ENCODE peak calls at places on chromosomes 1 and 21, in ten cellular contexts. L is K562, C is OCI-LY7, V is fibroblast of lung, T is GM23338, A is neural progenitor cell, J is IMR-90, X is osteoblast, G is endothelial cell of umbilical vein, S is mammary epithelial cell. I is an unnamed sample. For H4K20me1, the result is how much of the 10 kb centered on the place peaks cover.

GRCh38 chr1:246151796-246152434 is 355.2 kb downstream of the SMYD3 start:
- DNase-seq in L (peak), C (no peak), V (no peak), T (peak), A (peak), J (peak), X (no peak), G (peak), S (no peak), I (no peak)

GRCh38 chr1:212179394-212180076 is 105.7 kb upstream of the PPP2R5A start:
- DNase-seq in L (peak), C (no peak), V (peak), T (no peak), A (no peak), J (peak), X (peak), G (no peak), S (peak), I (peak)

GRCh38 chr21:17436626-17437111 is 76.2 kb upstream of the CXADR start:
- DNase-seq in L (no peak), C (no peak), V (no peak), T (peak), A (peak), J (no peak), X (no peak), G (no peak), S (no peak), I (peak)

GRCh38 chr1:176847052-176847451 is 317.5 kb downstream of the ASTN1 start:
- DNase-seq in L (peak), C (no peak), V (no peak), T (no peak), A (no peak), J (no peak), X (no peak), G (no peak), S (no peak), I (peak)

GRCh38 chr1:37949524-37950152 is 2.8 kb upstream of the INPP5B start:
- DNase-seq in L (no peak), C (no peak), V (no peak), T (no peak), A (no peak), J (no peak), X (peak), G (no peak), S (no peak), I (no peak)

GRCh38 chr1:110161822-110162221 is 11.5 kb downstream of the SLC6A17 start:
- DNase-seq in L (no peak), C (no peak), V (no peak), T (no peak), A (no peak), J (no peak), X (no peak), G (no peak), S (no peak), I (no peak)

GRCh38 chr1:85283475-85284199 is 7.2 kb upstream of the BCL10 start:
- DNase-seq in L (peak), C (no peak), V (no peak), T (peak), A (peak), J (no peak), X (no peak), G (no peak), S (no peak), I (peak)

GRCh38 chr1:219405531-219406331 is 207.2 kb downstream of the ZC3H11B start:
- DNase-seq in L (no peak), C (no peak), V (no peak), T (no peak), A (no peak), J (no peak), X (no peak), G (no peak), S (no peak), I (no peak)

GRCh38 chr1:10681296-10682113 is 114.9 kb downstream of the CASZ1 start:
- DNase-seq in L (no peak), C (no peak), V (no peak), T (no peak), A (peak), J (no peak), X (no peak), G (no peak), S (no peak), I (no peak)

GRCh38 chr1:43806183-43806582 is 98.8 kb downstream of the ST3GAL3 start:
- DNase-seq in L (no peak), C (no peak), V (no peak), T (no peak), A (no peak), J (no peak), X (no peak), G (no peak), S (no peak), I (no peak)

GRCh38 chr21:38489283-38489677 is 9.0 kb downstream of the ERG start:
- DNase-seq in L (no peak), C (no peak), V (no peak), T (no peak), A (no peak), J (no peak), X (no peak), G (no peak), S (no peak), I (peak)

GRCh38 chr1:109598156-109598555 is 21.3 kb downstream of the GNAT2 start:
- DNase-seq in L (no peak), C (no peak), V (no peak), T (no peak), A (no peak), J (no peak), X (no peak), G (no peak), S (no peak), I (no peak)

DNA sequence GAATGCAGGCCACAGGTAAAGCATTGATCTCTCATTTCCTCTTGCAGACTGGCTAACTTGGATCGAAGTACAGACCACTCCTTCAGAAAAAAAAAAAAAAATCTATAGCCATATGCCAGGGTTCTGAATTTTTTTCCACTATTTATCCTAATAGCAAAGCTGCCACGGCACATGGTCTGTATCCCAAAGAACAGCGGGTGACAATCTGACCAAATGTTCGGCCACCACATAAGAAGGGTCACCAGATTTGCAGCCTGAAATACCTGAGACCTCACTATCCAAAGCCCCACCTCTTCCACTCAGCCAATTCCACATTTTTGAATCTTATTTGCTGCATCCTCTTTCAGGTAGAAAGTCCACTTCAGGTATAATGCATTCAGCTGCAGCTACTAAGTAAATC is 55.6 kb upstream of the RGS7 start:
- DNase-seq in L (no peak), C (no peak), V (no peak), T (no peak), A (no peak), J (no peak), X (no peak), G (no peak), S (no peak), I (no peak)
- H4K20me1 ChIP-seq in L (under half), C (under half), V (under half), T (under half), A (under half), J (under half), X (under half), G (under half), S (under half), I (under half)

GRCh38 chr21:35005077-35005476 is 44.0 kb downstream of the RUNX1 start:
- DNase-seq in L (no peak), C (no peak), V (peak), T (no peak), A (no peak), J (peak), X (no peak), G (no peak), S (no peak), I (no peak)
- H4K20me1 ChIP-seq in L (under half), C (under half), V (under half), T (under half), A (under half), J (under half), X (under half), G (under half), S (under half), I (under half)

GRCh38 chr1:26558649-26559048 is 29.1 kb downstream of the RPS6KA1 start:
- DNase-seq in L (no peak), C (no peak), V (no peak), T (no peak), A (no peak), J (no peak), X (no peak), G (no peak), S (no peak), I (no peak)
- H4K20me1 ChIP-seq in L (under half), C (under half), V (under half), T (under half), A (under half), J (under half), X (under half), G (under half), S (under half), I (under half)

GRCh38 chr1:229508823-229509337 is 739 bp upstream of the NUP133 start:
- DNase-seq in L (peak), C (peak), V (peak), T (no peak), A (peak), J (no peak), X (no peak), G (no peak), S (no peak), I (peak)
- H4K20me1 ChIP-seq in L (under half), C (under half), V (under half), T (under half), A (under half), J (under half), X (under half), G (under half), S (under half), I (under half)

DNA sequence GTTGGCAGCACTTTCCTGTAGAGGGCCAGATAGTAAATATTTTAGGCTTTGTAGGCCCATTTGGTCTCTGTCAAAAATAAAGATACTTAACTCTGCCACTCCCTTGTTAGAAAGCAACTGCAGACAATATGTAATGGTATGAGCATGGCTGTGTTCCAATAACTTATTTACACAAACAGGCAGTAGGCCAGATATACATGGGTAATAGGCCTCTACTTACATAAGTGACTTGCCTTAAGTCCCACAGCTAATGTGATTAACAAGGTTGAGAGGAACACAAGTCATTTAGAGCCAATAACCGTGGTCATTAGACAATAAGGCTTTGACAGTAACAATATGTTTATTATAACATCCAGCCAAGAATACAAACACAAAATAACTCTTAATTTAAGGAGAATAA is 17.4 kb downstream of the CCT8 start:
- DNase-seq in L (no peak), C (no peak), V (peak), T (no peak), A (no peak), J (peak), X (no peak), G (no peak), S (no peak), I (no peak)
- H4K20me1 ChIP-seq in L (under half), C (under half), V (under half), T (under half), A (under half), J (under half), X (under half), G (under half), S (under half), I (under half)

GRCh38 chr1:164768619-164769018 is 209.6 kb downstream of the PBX1 start:
- DNase-seq in L (no peak), C (no peak), V (no peak), T (no peak), A (no peak), J (no peak), X (no peak), G (no peak), S (no peak), I (no peak)

GRCh38 chr1:164769504-164770148 is 210.6 kb downstream of the PBX1 start:
- DNase-seq in L (no peak), C (no peak), V (no peak), T (no peak), A (no peak), J (no peak), X (no peak), G (no peak), S (no peak), I (no peak)

GRCh38 chr1:164771568-164772350 is 212.8 kb downstream of the PBX1 start:
- DNase-seq in L (peak), C (no peak), V (peak), T (peak), A (no peak), J (peak), X (no peak), G (peak), S (peak), I (peak)

GRCh38 chr1:164771001-164771550 is 212.1 kb downstream of the PBX1 start:
- DNase-seq in L (no peak), C (no peak), V (no peak), T (no peak), A (no peak), J (peak), X (no peak), G (no peak), S (no peak), I (no peak)

GRCh38 chr1:164770149-164770529 is 211.2 kb downstream of the PBX1 start:
- DNase-seq in L (peak), C (no peak), V (no peak), T (no peak), A (no peak), J (no peak), X (no peak), G (no peak), S (no peak), I (no peak)
- H4K20me1 ChIP-seq in L (under half), C (under half), V (under half), T (under half), A (half or more), J (under half), X (under half), G (under half), S (under half), I (under half)